ENCODE peak calls at places on chromosomes 12 and 14, in eight cellular contexts. M is activated CD4-positive, alpha-beta T cell treated with anti-CD3 and anti-CD28 coated beads for 4 hours; J is SW480; B is ELF-1; H is H9; O is CD8-positive, alpha-beta T cell; A is CD8-positive, alpha-beta memory T cell; N is WTC11. F is an unnamed sample.

GRCh38 chr14:104333903-104334811 is 195.8 kb downstream of the KIF26A start:
- DNase-seq in A (no peak), H (no peak), N (no peak), O (no peak), B (no peak), J (no peak), M (no peak), F (no peak)

GRCh38 chr14:85536835-85537195 is 6.9 kb downstream of the FLRT2 start:
- DNase-seq in J (no peak), O (no peak), M (no peak), N (no peak), H (no peak), A (no peak), B (no peak), F (no peak)

GRCh38 chr14:84409435-84409834 is 1120.5 kb upstream of the FLRT2 start:
- DNase-seq in H (no peak), N (no peak), B (no peak), O (no peak), J (no peak), A (no peak), M (no peak), F (no peak)

GRCh38 chr12:5432011-5432400 is at the start of gene NTF3:
- DNase-seq in N (peak), O (no peak), B (peak), H (peak), J (peak), M (no peak), A (no peak), F (no peak)

GRCh38 chr14:69632154-69632553 is 20.8 kb downstream of the SUSD6 start:
- DNase-seq in M (no peak), O (no peak), H (no peak), A (no peak), J (no peak), B (no peak), N (no peak), F (no peak)

GRCh38 chr12:84696281-84696680 is 216.3 kb downstream of the SLC6A15 start:
- DNase-seq in H (no peak), N (no peak), O (no peak), A (no peak), B (no peak), J (no peak), M (no peak), F (no peak)

GRCh38 chr14:32998433-32998832 is 59.8 kb downstream of the NPAS3 start:
- DNase-seq in J (peak), M (no peak), H (no peak), O (no peak), B (no peak), N (no peak), A (no peak), F (no peak)

GRCh38 chr14:103517626-103518415 is 4.8 kb downstream of the CKB start:
- DNase-seq in N (no peak), O (no peak), B (no peak), H (no peak), M (no peak), J (no peak), A (no peak), F (no peak)

GRCh38 chr14:89249972-89250371 is 167.1 kb downstream of the FOXN3 start:
- DNase-seq in J (no peak), A (no peak), M (no peak), O (no peak), B (no peak), N (no peak), H (no peak), F (no peak)